ENCODE peak calls at places on chromosomes 2 and 18, in six cellular contexts. V, E, A, Y, K and S are unnamed samples.

GRCh38 chr2:177291701-177292100 is 27.2 kb upstream of the NFE2L2 start:
- DNase-seq in E (no peak), V (no peak), Y (no peak), A (no peak), K (no peak), S (no peak)

GRCh38 chr18:36514778-36515177 is 217.3 kb downstream of the FHOD3 start:
- DNase-seq in A (no peak), Y (no peak), K (no peak), V (no peak), E (no peak), S (no peak)

GRCh38 chr2:191899442-191899841 is 52.6 kb upstream of the CAVIN2 start:
- DNase-seq in V (no peak), Y (no peak), K (no peak), A (no peak), E (no peak), S (no peak)

GRCh38 chr2:207828361-207829057 is 58.8 kb upstream of the FZD5 start:
- DNase-seq in A (no peak), V (no peak), K (no peak), Y (no peak), E (no peak), S (no peak)

GRCh38 chr18:44848931-44849330 is 168.2 kb downstream of the SETBP1 start:
- DNase-seq in V (no peak), Y (no peak), A (no peak), K (peak; percentile 75), E (no peak), S (no peak)

GRCh38 chr2:230935132-230935435 is 10.0 kb upstream of the GPR55 start:
- DNase-seq in V (no peak), A (no peak), E (no peak), Y (peak; percentile 31), K (no peak), S (no peak)

GRCh38 chr2:108958002-108958401 is 31.0 kb downstream of the EDAR start:
- DNase-seq in Y (no peak), K (no peak), E (no peak), V (no peak), A (no peak), S (no peak)

GRCh38 chr2:144032566-144032965 is 487.4 kb downstream of the ZEB2 start:
- DNase-seq in V (no peak), K (no peak), Y (no peak), A (no peak), E (no peak), S (no peak)

GRCh38 chr2:40286721-40287120 is 165.2 kb downstream of the SLC8A1 start:
- DNase-seq in E (no peak), V (no peak), Y (no peak), K (no peak), A (no peak), S (no peak)

GRCh38 chr2:86617738-86618137 is 5.9 kb downstream of the RNF103 start:
- DNase-seq in E (no peak), Y (no peak), K (no peak), A (no peak), V (no peak), S (no peak)

GRCh38 chr2:151405376-151405775 is 4.3 kb upstream of the RIF1 start:
- DNase-seq in Y (no peak), A (no peak), V (no peak), K (no peak), E (no peak), S (no peak)

GRCh38 chr2:167862296-167862695 is 385.1 kb downstream of the STK39 start:
- DNase-seq in A (no peak), K (no peak), V (no peak), Y (no peak), E (no peak), S (no peak)

GRCh38 chr2:43224571-43225092 is 1.8 kb downstream of the ZFP36L2 start:
- DNase-seq in Y (peak; percentile 60), K (no peak), V (peak; percentile 51), E (no peak), A (no peak), S (no peak)

GRCh38 chr18:75287006-75287405 is 76.4 kb downstream of the TSHZ1 start:
- DNase-seq in Y (no peak), A (no peak), K (no peak), V (no peak), E (no peak), S (no peak)

GRCh38 chr2:184304006-184304405 is 294.3 kb upstream of the ZNF804A start:
- DNase-seq in Y (no peak), K (no peak), A (no peak), E (no peak), V (no peak), S (no peak)

GRCh38 chr2:54593249-54593648 is 130.2 kb upstream of the EML6 start:
- DNase-seq in V (no peak), Y (no peak), A (no peak), E (no peak), K (no peak), S (no peak)

GRCh38 chr2:106963156-106963555 is 77.2 kb upstream of the ST6GAL2 start:
- DNase-seq in K (no peak), E (no peak), V (no peak), Y (no peak), A (no peak), S (no peak)

GRCh38 chr2:220753486-220753885 is 818.6 kb downstream of the EPHA4 start:
- DNase-seq in K (no peak), Y (no peak), A (no peak), V (no peak), E (no peak), S (no peak)

GRCh38 chr2:1686784-1687105 is 57.6 kb downstream of the PXDN start:
- DNase-seq in Y (peak; percentile 78), E (no peak), A (no peak), K (no peak), V (no peak), S (no peak)

GRCh38 chr18:13364721-13365205 is 146.2 kb downstream of the LDLRAD4 start:
- DNase-seq in Y (no peak), V (no peak), E (no peak), K (peak; percentile 11), A (no peak), S (no peak)

GRCh38 chr2:197514754-197515153 is 1.1 kb upstream of the MOB4 start:
- DNase-seq in A (no peak), Y (no peak), K (peak; percentile 73), V (peak; percentile 65), E (no peak), S (no peak)

GRCh38 chr2:147275943-147276342 is 568.9 kb upstream of the ACVR2A start:
- DNase-seq in K (peak; percentile 23), V (no peak), E (no peak), Y (peak; percentile 5), A (no peak), S (no peak)

GRCh38 chr2:17043173-17043572 is 377.5 kb upstream of the CYRIA start:
- DNase-seq in V (no peak), K (no peak), E (no peak), Y (no peak), A (no peak), S (no peak)

GRCh38 chr2:61277756-61278155 is 115.8 kb downstream of the C2orf74 start:
- DNase-seq in Y (no peak), K (peak; percentile 5), V (no peak), A (no peak), E (no peak), S (no peak)

GRCh38 chr2:44578401-44579135 is 216.8 kb downstream of the CAMKMT start:
- DNase-seq in V (peak; percentile 15), K (no peak), Y (no peak), A (no peak), E (no peak), S (no peak)

GRCh38 chr2:85954918-85955420 is 66.2 kb upstream of the ST3GAL5 start:
- DNase-seq in E (no peak), A (no peak), V (no peak), Y (no peak), K (no peak), S (peak; percentile 77)

GRCh38 chr2:206160124-206160806 is 570 bp downstream of the EEF1B2 start:
- DNase-seq in A (no peak), K (no peak), Y (no peak), E (no peak), V (no peak), S (peak; percentile 62)

GRCh38 chr18:13310286-13310685 is 91.7 kb downstream of the LDLRAD4 start:
- DNase-seq in Y (no peak), V (no peak), E (no peak), K (no peak), A (no peak), S (no peak)

GRCh38 chr2:70450641-70451250 is 102.9 kb downstream of the TGFA start:
- DNase-seq in V (no peak), K (no peak), Y (no peak), A (no peak), E (no peak), S (no peak)

GRCh38 chr2:64049633-64050220 is 30.5 kb upstream of the VPS54 start:
- DNase-seq in E (no peak), V (peak; percentile 84), K (peak; percentile 56), Y (peak; percentile 45), A (peak; percentile 37), S (peak; percentile 60)